ENCODE peak calls at places on chromosomes 3 and 15, in eight cellular contexts. One of them, this sample, is unnamed.

GRCh38 chr3:126659915-126660886 is 5.3 kb upstream of the TXNRD3 start:
- DNase-seq in naive thymus-derived CD4-positive, alpha-beta T cell: no peak
- DNase-seq in T-helper 1 cell: no peak
- DNase-seq in GDM1: no peak
- DNase-seq in COLO829: no peak
- DNase-seq in left ventricle myocardium superior: no peak
- DNase-seq in GM12864: no peak
- DNase-seq in H4: no peak
- DNase-seq in this sample: peak

GRCh38 chr15:42394131-42394530 is 34.8 kb downstream of the CAPN3 start:
- DNase-seq in naive thymus-derived CD4-positive, alpha-beta T cell: no peak
- DNase-seq in T-helper 1 cell: no peak
- DNase-seq in GDM1: no peak
- DNase-seq in COLO829: no peak
- DNase-seq in left ventricle myocardium superior: no peak
- DNase-seq in GM12864: no peak
- DNase-seq in H4: no peak
- DNase-seq in this sample: no peak

GRCh38 chr15:66491846-66492245 is 5.7 kb downstream of the SNAPC5 start:
- DNase-seq in naive thymus-derived CD4-positive, alpha-beta T cell: no peak
- DNase-seq in T-helper 1 cell: no peak
- DNase-seq in GDM1: no peak
- DNase-seq in COLO829: no peak
- DNase-seq in left ventricle myocardium superior: no peak
- DNase-seq in GM12864: no peak
- DNase-seq in H4: no peak
- DNase-seq in this sample: no peak

GRCh38 chr15:68632101-68632500 is 53.3 kb downstream of the CORO2B start:
- DNase-seq in naive thymus-derived CD4-positive, alpha-beta T cell: no peak
- DNase-seq in T-helper 1 cell: no peak
- DNase-seq in GDM1: no peak
- DNase-seq in COLO829: no peak
- DNase-seq in left ventricle myocardium superior: no peak
- DNase-seq in GM12864: no peak
- DNase-seq in H4: no peak
- DNase-seq in this sample: no peak

GRCh38 chr3:150627557-150627956 is 24.4 kb downstream of the SELENOT start:
- DNase-seq in naive thymus-derived CD4-positive, alpha-beta T cell: no peak
- DNase-seq in T-helper 1 cell: no peak
- DNase-seq in GDM1: no peak
- DNase-seq in COLO829: no peak
- DNase-seq in left ventricle myocardium superior: no peak
- DNase-seq in GM12864: no peak
- DNase-seq in H4: no peak
- DNase-seq in this sample: no peak

GRCh38 chr3:33791477-33792166 is 6.8 kb upstream of the PDCD6IP start:
- DNase-seq in naive thymus-derived CD4-positive, alpha-beta T cell: no peak
- DNase-seq in T-helper 1 cell: no peak
- DNase-seq in GDM1: peak
- DNase-seq in COLO829: no peak
- DNase-seq in left ventricle myocardium superior: no peak
- DNase-seq in GM12864: no peak
- DNase-seq in H4: no peak
- DNase-seq in this sample: peak

GRCh38 chr15:41990243-41990605 is 17.9 kb upstream of the EHD4 start:
- DNase-seq in naive thymus-derived CD4-positive, alpha-beta T cell: no peak
- DNase-seq in T-helper 1 cell: no peak
- DNase-seq in GDM1: no peak
- DNase-seq in COLO829: no peak
- DNase-seq in left ventricle myocardium superior: no peak
- DNase-seq in GM12864: no peak
- DNase-seq in H4: no peak
- DNase-seq in this sample: no peak

GRCh38 chr15:98648654-98649537 is 557 bp downstream of the IGF1R start:
- DNase-seq in naive thymus-derived CD4-positive, alpha-beta T cell: peak
- DNase-seq in T-helper 1 cell: peak
- DNase-seq in GDM1: peak
- DNase-seq in COLO829: no peak
- DNase-seq in left ventricle myocardium superior: peak
- DNase-seq in GM12864: no peak
- DNase-seq in H4: no peak
- DNase-seq in this sample: peak

GRCh38 chr15:29924750-29925149 is 102.5 kb upstream of the TJP1 start:
- DNase-seq in naive thymus-derived CD4-positive, alpha-beta T cell: no peak
- DNase-seq in T-helper 1 cell: no peak
- DNase-seq in GDM1: no peak
- DNase-seq in COLO829: no peak
- DNase-seq in left ventricle myocardium superior: peak
- DNase-seq in GM12864: no peak
- DNase-seq in H4: peak
- DNase-seq in this sample: no peak

GRCh38 chr3:123700791-123701712 is 116.2 kb upstream of the HACD2 start:
- DNase-seq in naive thymus-derived CD4-positive, alpha-beta T cell: no peak
- DNase-seq in T-helper 1 cell: no peak
- DNase-seq in GDM1: no peak
- DNase-seq in COLO829: no peak
- DNase-seq in left ventricle myocardium superior: no peak
- DNase-seq in GM12864: no peak
- DNase-seq in H4: no peak
- DNase-seq in this sample: no peak

GRCh38 chr3:186452517-186452916 is 90.5 kb upstream of the DGKG start:
- DNase-seq in naive thymus-derived CD4-positive, alpha-beta T cell: no peak
- DNase-seq in T-helper 1 cell: no peak
- DNase-seq in GDM1: no peak
- DNase-seq in COLO829: peak
- DNase-seq in left ventricle myocardium superior: no peak
- DNase-seq in GM12864: no peak
- DNase-seq in H4: peak
- DNase-seq in this sample: peak

GRCh38 chr3:112640333-112640863 is 545 bp downstream of the CCDC80 start:
- DNase-seq in naive thymus-derived CD4-positive, alpha-beta T cell: no peak
- DNase-seq in T-helper 1 cell: no peak
- DNase-seq in GDM1: no peak
- DNase-seq in COLO829: peak
- DNase-seq in left ventricle myocardium superior: no peak
- DNase-seq in GM12864: no peak
- DNase-seq in H4: no peak
- DNase-seq in this sample: no peak

GRCh38 chr3:24185738-24186384 is 240.8 kb downstream of the NR1D2 start:
- DNase-seq in naive thymus-derived CD4-positive, alpha-beta T cell: no peak
- DNase-seq in T-helper 1 cell: no peak
- DNase-seq in GDM1: peak
- DNase-seq in COLO829: peak
- DNase-seq in left ventricle myocardium superior: no peak
- DNase-seq in GM12864: peak
- DNase-seq in H4: peak
- DNase-seq in this sample: peak

GRCh38 chr3:86774082-86774691 is 216.8 kb downstream of the VGLL3 start:
- DNase-seq in naive thymus-derived CD4-positive, alpha-beta T cell: no peak
- DNase-seq in T-helper 1 cell: no peak
- DNase-seq in GDM1: no peak
- DNase-seq in COLO829: peak
- DNase-seq in left ventricle myocardium superior: no peak
- DNase-seq in GM12864: no peak
- DNase-seq in H4: peak
- DNase-seq in this sample: peak